ENCODE peak calls at places on chromosomes 7 and 10, in seven cellular contexts. R is H9, H is gastrocnemius medialis, Y is uterus, K is heart left ventricle, T is SJCRH30, A is tibial artery. D is an unnamed sample.
A peak's percentile ranks its signal among the peaks of the same experiment; 100 is the strongest.

GRCh38 chr10:87733081-87733480 is 73.4 kb downstream of the PAPSS2 start:
- DNase-seq in K (no peak), T (no peak), Y (no peak), A (no peak), R (no peak), H (no peak), D (no peak)

GRCh38 chr7:78218051-78218450 is 419.5 kb downstream of the PHTF2 start:
- DNase-seq in R (no peak), H (no peak), T (no peak), Y (no peak), A (no peak), K (no peak), D (no peak)

GRCh38 chr7:4849390-4849789 is 12.4 kb downstream of the PAPOLB start:
- DNase-seq in K (no peak), Y (no peak), H (no peak), A (no peak), T (peak; percentile 70), R (no peak), D (peak; percentile 19)

GRCh38 chr10:60082341-60083038 is 176.1 kb upstream of the CCDC6 start:
- DNase-seq in H (no peak), A (no peak), Y (no peak), T (no peak), R (no peak), K (no peak), D (no peak)

GRCh38 chr10:97138174-97138573 is 47.6 kb downstream of the SLIT1 start:
- DNase-seq in H (no peak), T (no peak), K (no peak), A (peak; percentile 35), Y (no peak), R (peak; percentile 61), D (no peak)

GRCh38 chr10:44386546-44387052 is 1.7 kb upstream of the CXCL12 start:
- DNase-seq in Y (peak; percentile 68), K (peak; percentile 65), R (peak; percentile 81), T (no peak), H (no peak), A (peak; percentile 77), D (peak; percentile 49)

GRCh38 chr10:86871563-86872183 is 85.7 kb downstream of the MMRN2 start:
- DNase-seq in R (peak; percentile 58), H (no peak), A (no peak), K (no peak), Y (no peak), T (no peak), D (no peak)

GRCh38 chr7:32677593-32677992 is 182.3 kb downstream of the AVL9 start:
- DNase-seq in R (no peak), T (no peak), K (no peak), Y (no peak), H (no peak), A (no peak), D (no peak)

GRCh38 chr10:802506-802905 is 113.0 kb upstream of the DIP2C start:
- DNase-seq in H (no peak), T (no peak), Y (no peak), A (peak; percentile 48), K (no peak), R (peak; percentile 24), D (no peak)

GRCh38 chr7:123820864-123821263 is 24.1 kb upstream of the HYAL4 start:
- DNase-seq in Y (no peak), R (no peak), K (no peak), A (no peak), T (no peak), H (no peak), D (no peak)

GRCh38 chr10:93515071-93515962 is 18.9 kb downstream of the CEP55 start:
- DNase-seq in Y (no peak), K (no peak), T (no peak), A (no peak), R (no peak), H (no peak), D (peak; percentile 29)

DNA sequence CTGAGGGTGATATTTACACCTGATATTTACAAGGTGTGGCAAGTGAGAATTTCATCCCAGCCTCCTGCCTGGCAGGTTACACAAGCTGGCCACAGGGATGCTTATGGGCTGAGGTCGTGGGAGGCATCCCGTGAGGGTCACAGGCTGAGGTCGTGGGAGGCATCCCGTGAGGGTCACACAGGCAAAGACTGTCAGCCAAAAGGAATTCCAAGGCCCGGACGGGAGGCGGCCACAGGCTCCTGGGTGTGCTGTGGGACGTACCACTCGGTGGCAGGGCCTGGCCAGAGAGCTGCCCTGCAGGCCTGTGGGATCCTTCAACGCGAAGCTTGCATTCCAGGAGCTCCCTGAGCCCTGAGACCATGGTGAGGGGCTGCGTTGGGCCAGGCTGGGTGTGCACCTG is 460.6 kb downstream of the DNAJB6 start:
- DNase-seq in Y (no peak), K (no peak), T (no peak), R (no peak), H (no peak), A (no peak), D (no peak)
- H3K9me3 ChIP-seq in Y (no peaks in the 10 kb centered on the region), K (no peaks in the 10 kb centered on the region), T (no peaks in the 10 kb centered on the region), R (no peaks in the 10 kb centered on the region), H (no peaks in the 10 kb centered on the region), A (peaks cover 16% of the 10 kb centered on the region), D (no peaks in the 10 kb centered on the region)

DNA sequence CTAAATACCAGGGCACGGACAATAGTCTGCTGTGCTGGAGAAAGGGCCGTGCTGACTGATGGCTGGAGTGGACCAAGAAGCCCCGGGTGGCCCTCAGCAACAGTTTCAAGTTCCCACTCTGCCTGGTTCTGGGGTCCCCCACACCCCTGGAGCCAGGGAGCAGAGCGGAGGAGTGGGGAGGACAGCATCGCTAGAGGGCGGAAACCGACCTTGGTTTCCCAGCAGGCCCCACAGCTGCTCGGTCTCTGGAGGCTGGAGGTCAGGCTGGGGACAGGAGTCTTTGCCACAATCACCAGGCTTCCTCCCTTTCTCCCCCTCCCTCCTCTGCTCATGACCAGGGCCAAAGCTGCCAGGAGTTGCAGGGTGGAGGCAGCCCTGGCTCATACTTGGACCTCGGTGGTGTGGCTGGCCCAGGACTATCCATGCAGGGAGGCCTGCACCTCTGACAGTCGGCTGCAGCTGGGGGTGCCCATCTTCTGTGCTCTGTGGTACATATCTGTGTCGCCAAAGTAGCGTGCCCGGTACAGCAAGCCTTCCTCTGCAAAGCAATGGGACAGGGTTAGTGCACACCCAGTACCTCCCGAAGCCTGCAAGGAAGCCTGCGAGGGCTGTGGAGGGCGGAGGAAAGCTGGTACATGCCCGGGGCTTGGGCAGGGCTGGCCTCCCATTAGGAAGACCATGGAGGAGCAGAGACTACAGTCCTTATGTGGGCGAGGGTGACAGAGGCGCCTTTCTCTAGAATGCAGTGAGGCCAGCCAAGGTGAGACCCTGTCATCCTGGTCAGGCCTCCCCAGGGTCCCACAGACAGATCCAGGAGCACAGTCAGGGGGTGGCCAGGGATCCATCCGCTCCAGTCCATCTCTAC is 19.1 kb downstream of the DNAJB12 start:
- DNase-seq in A (peak; percentile 95), H (peak; percentile 81), T (peak; percentile 91), Y (peak; percentile 67), R (no peak), K (peak; percentile 87), D (no peak)
- H3K4me1 ChIP-seq in A (peaks cover 62% of the 10 kb centered on the region), H (peaks cover 49% of the 10 kb centered on the region), T (peaks cover 54% of the 10 kb centered on the region), Y (peaks cover 26% of the 10 kb centered on the region), R (peaks cover 5% of the 10 kb centered on the region), K (peaks cover 67% of the 10 kb centered on the region), D (peaks cover 32% of the 10 kb centered on the region)

DNA sequence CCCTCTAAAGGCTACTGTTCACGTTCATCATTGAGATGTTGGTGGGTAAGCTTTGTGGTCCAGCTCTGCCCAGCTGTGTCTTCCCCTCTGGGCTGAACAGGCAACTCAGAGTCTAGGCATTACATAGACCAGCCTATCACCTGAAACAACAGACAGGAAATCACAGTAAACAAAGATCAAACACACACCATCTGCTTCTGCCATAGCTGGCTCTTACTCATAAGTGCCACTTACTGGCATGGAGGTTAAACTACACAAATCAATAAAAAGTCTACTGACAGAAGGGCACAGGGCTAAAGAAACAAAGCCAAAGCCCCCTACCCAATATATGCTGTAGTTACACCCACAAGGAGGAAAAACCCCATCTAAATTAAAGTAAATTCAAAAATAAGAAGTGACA is 35.0 kb downstream of the SEPTIN14 start:
- DNase-seq in R (no peak), H (no peak), T (no peak), K (no peak), A (no peak), Y (no peak), D (no peak)
- H3K9me3 ChIP-seq in R (peaks cover 37% of the 10 kb centered on the region), H (no peaks in the 10 kb centered on the region), T (no peaks in the 10 kb centered on the region), K (no peaks in the 10 kb centered on the region), A (peaks cover 28% of the 10 kb centered on the region), Y (peaks cover 3% of the 10 kb centered on the region), D (peaks cover 10% of the 10 kb centered on the region)

GRCh38 chr7:143390098-143390772 is 9.1 kb downstream of the ZYX start:
- DNase-seq in H (no peak), T (no peak), R (peak; percentile 30), K (no peak), Y (no peak), A (peak; percentile 61), D (no peak)
- H3K4me1 ChIP-seq in H (peaks cover 17% of the 10 kb centered on the region), T (peaks cover under 1% of the 10 kb centered on the region), R (no peaks in the 10 kb centered on the region), K (peaks cover 48% of the 10 kb centered on the region), Y (peaks cover 44% of the 10 kb centered on the region), A (peaks cover 72% of the 10 kb centered on the region), D (no peaks in the 10 kb centered on the region)

GRCh38 chr10:109287858-109288257 is 635.5 kb downstream of the XPNPEP1 start:
- DNase-seq in A (no peak), R (no peak), K (no peak), H (no peak), T (no peak), Y (no peak), D (no peak)
- H3K9me3 ChIP-seq in A (no peaks in the 10 kb centered on the region), R (no peaks in the 10 kb centered on the region), K (no peaks in the 10 kb centered on the region), H (no peaks in the 10 kb centered on the region), T (peaks cover 4% of the 10 kb centered on the region), Y (no peaks in the 10 kb centered on the region), D (no peaks in the 10 kb centered on the region)

GRCh38 chr10:76429331-76429625 is 997.9 kb downstream of the LRMDA start:
- DNase-seq in A (no peak), H (no peak), T (no peak), Y (no peak), R (no peak), K (no peak), D (no peak)
- H3K4me1 ChIP-seq in A (peaks cover 43% of the 10 kb centered on the region), H (peaks cover 12% of the 10 kb centered on the region), T (peaks cover 14% of the 10 kb centered on the region), Y (peaks cover 11% of the 10 kb centered on the region), R (peaks cover 11% of the 10 kb centered on the region), K (peaks cover 48% of the 10 kb centered on the region), D (no peaks in the 10 kb centered on the region)

GRCh38 chr7:158450476-158451124 is 137.0 kb downstream of the PTPRN2 start:
- DNase-seq in T (no peak), H (no peak), A (peak; percentile 43), K (no peak), R (no peak), Y (no peak), D (no peak)
- H3K9me3 ChIP-seq in T (no peaks in the 10 kb centered on the region), H (no peaks in the 10 kb centered on the region), A (no peaks in the 10 kb centered on the region), K (no peaks in the 10 kb centered on the region), R (no peaks in the 10 kb centered on the region), Y (no peaks in the 10 kb centered on the region), D (no peaks in the 10 kb centered on the region)

GRCh38 chr7:105047932-105048331 is 33.9 kb downstream of the KMT2E start:
- DNase-seq in K (no peak), Y (no peak), T (no peak), R (no peak), A (no peak), H (no peak), D (no peak)
- H3K4me1 ChIP-seq in K (peaks cover 41% of the 10 kb centered on the region), Y (no peaks in the 10 kb centered on the region), T (no peaks in the 10 kb centered on the region), R (no peaks in the 10 kb centered on the region), A (peaks cover 17% of the 10 kb centered on the region), H (peaks cover 46% of the 10 kb centered on the region), D (no peaks in the 10 kb centered on the region)

DNA sequence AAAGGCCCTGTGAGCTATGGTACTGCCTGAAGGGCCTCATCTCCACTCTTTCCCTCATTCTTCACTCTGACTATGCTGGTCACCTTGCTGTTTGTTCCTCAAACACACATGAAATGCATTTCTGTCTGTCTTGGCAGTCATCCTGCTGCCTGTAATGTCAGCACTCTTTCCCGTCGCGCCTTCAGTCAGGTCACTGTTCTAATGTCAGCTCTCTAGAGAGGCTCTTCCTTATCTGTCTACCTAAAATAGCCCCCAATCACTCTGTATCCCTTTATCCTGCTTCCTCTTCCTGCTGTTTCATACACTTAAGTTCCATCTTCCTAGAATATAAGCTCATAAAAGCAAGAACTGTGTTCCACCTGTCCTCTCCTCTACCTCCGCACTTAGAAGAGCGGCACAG is 215.5 kb downstream of the ZNF33B start:
- DNase-seq in H (no peak), K (no peak), A (no peak), Y (no peak), T (no peak), R (no peak), D (no peak)
- H3K9me3 ChIP-seq in H (no peaks in the 10 kb centered on the region), K (no peaks in the 10 kb centered on the region), A (no peaks in the 10 kb centered on the region), Y (no peaks in the 10 kb centered on the region), T (no peaks in the 10 kb centered on the region), R (peaks cover 73% of the 10 kb centered on the region), D (no peaks in the 10 kb centered on the region)